ENCODE peak calls at places on chromosomes 2 and 18, in eight cellular contexts. J, B, F, E, C, Z, L and D are unnamed samples.

GRCh38 chr2:85712849-85713612 is 18.9 kb downstream of the GNLY start:
- DNase-seq in B (peak; percentile 95), F (peak; percentile 81), J (peak; percentile 77), Z (peak; percentile 93), L (peak; percentile 97), C (no peak), E (peak; percentile 75), D (no peak)

GRCh38 chr2:88626171-88627054 is 851 bp downstream of the EIF2AK3 start:
- DNase-seq in B (peak; percentile 60), J (no peak), F (no peak), Z (no peak), C (no peak), E (peak; percentile 27), L (peak; percentile 30), D (no peak)

GRCh38 chr2:235594041-235594440 is 100.2 kb downstream of the AGAP1 start:
- DNase-seq in F (peak; percentile 89), L (no peak), B (no peak), E (no peak), Z (peak; percentile 71), J (peak; percentile 82), C (peak; percentile 83), D (no peak)

GRCh38 chr2:102664439-102665042 is 45.2 kb downstream of the SLC9A2 start:
- DNase-seq in F (peak; percentile 6), E (no peak), L (no peak), J (peak; percentile 75), C (no peak), Z (peak; percentile 100), B (no peak), D (no peak)

GRCh38 chr2:68548396-68548795 is 81.0 kb downstream of the APLF start:
- DNase-seq in C (no peak), F (peak; percentile 75), L (no peak), B (no peak), Z (peak; percentile 69), J (peak; percentile 10), E (no peak), D (no peak)

GRCh38 chr18:4438938-4439337 is 16.2 kb downstream of the DLGAP1 start:
- DNase-seq in Z (no peak), L (no peak), B (no peak), C (no peak), F (no peak), J (no peak), E (no peak), D (no peak)

GRCh38 chr18:361941-362913 is 94.4 kb upstream of the THOC1 start:
- DNase-seq in E (no peak), J (peak; percentile 95), B (no peak), F (peak; percentile 81), Z (no peak), L (no peak), C (peak; percentile 53), D (no peak)

GRCh38 chr2:25323042-25323514 is 18.6 kb downstream of the DNMT3A start:
- DNase-seq in E (no peak), Z (no peak), F (peak; percentile 45), B (no peak), J (peak; percentile 49), L (no peak), C (no peak), D (no peak)

GRCh38 chr2:231707625-231708049 is 688 bp upstream of the PTMA start:
- DNase-seq in Z (no peak), J (peak; percentile 56), L (no peak), C (peak; percentile 50), B (no peak), E (peak; percentile 68), F (no peak), D (peak; percentile 54)

GRCh38 chr2:60505240-60505639 is 48.2 kb downstream of the BCL11A start:
- DNase-seq in E (no peak), C (peak; percentile 17), J (no peak), L (no peak), F (no peak), B (no peak), Z (peak; percentile 90), D (no peak)

GRCh38 chr2:49028101-49028500 is 126.2 kb downstream of the FSHR start:
- DNase-seq in Z (no peak), J (no peak), L (no peak), E (no peak), F (no peak), B (no peak), C (no peak), D (no peak)

GRCh38 chr2:72963423-72964145 is 46.3 kb downstream of the EMX1 start:
- DNase-seq in C (no peak), J (no peak), F (no peak), E (no peak), L (no peak), Z (no peak), B (no peak), D (no peak)

GRCh38 chr2:20674309-20674965 is 7.5 kb downstream of the GDF7 start:
- DNase-seq in F (no peak), L (no peak), J (no peak), C (no peak), Z (no peak), E (no peak), B (no peak), D (no peak)
- H3K27me3 ChIP-seq in F (peaks cover 35% of the 10 kb centered on the region), L (peaks cover 39% of the 10 kb centered on the region), J (peaks cover 36% of the 10 kb centered on the region), C (peaks cover 56% of the 10 kb centered on the region), Z (peaks cover 3% of the 10 kb centered on the region), E (peaks cover 52% of the 10 kb centered on the region), B (peaks cover 56% of the 10 kb centered on the region), D (peaks cover 33% of the 10 kb centered on the region)

DNA sequence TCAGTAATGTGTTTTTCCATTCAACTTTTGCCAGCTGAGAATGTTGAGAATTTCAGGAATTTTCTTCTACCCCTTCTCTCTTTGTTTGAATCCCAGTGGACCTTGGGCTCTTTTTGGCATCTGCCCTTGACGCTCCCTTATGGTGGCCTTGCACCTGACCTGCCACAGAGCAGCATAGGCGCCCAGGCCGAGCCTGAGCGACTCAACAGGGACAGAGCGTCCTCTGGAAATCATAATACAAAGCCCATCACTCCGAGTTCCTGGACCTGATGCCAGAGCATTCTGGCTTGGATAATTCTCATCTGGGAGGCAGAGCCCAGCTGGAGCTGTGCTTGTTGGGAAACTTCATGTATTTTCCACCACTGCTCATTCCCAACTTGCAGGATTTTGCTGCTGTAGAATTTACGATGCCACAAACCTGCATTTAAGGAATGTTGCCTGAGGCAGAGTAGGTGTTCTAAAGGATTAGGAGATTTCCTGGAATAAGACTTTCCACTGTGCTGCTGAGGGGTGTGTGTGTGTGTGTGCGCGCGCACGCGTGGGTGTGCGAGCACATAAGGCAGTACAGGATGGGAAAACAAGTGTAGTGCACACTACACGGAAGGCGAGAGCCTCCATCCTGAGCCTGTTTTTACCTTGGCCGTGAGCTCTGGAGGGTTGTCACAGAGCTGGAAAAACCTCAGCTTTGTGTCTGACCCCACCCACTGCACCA is 77.1 kb upstream of the TXNDC2 start:
- DNase-seq in E (peak; percentile 51), B (no peak), C (peak; percentile 11), J (peak; percentile 57), Z (no peak), F (no peak), L (no peak), D (no peak)
- TF ChIP-seq CTCF in E (no peak), B (no peak), C (no peak), J (no peak), Z (no peak), F (no peak), L (no peak), D (no peak)

GRCh38 chr2:26639685-26640240 is 1.4 kb downstream of the CIB4 start:
- DNase-seq in Z (no peak), J (no peak), L (no peak), F (no peak), C (no peak), E (no peak), B (no peak), D (no peak)
- H3K27me3 ChIP-seq in Z (peaks cover 1% of the 10 kb centered on the region), J (peaks cover 24% of the 10 kb centered on the region), L (no peaks in the 10 kb centered on the region), F (peaks cover 41% of the 10 kb centered on the region), C (no peaks in the 10 kb centered on the region), E (peaks cover 66% of the 10 kb centered on the region), B (no peaks in the 10 kb centered on the region), D (no peaks in the 10 kb centered on the region)

GRCh38 chr2:199740111-199740428 is 110.9 kb downstream of the FTCDNL1 start:
- DNase-seq in B (no peak), L (no peak), J (no peak), F (no peak), Z (no peak), C (no peak), E (no peak), D (no peak)
- TF ChIP-seq CTCF in B (no peak), L (no peak), J (no peak), F (no peak), Z (no peak), C (no peak), E (no peak), D (no peak)